ENCODE peak calls at places on chromosome 16, in four cellular contexts. E, Q, W and R are unnamed samples.

GRCh38 chr16:175145-175949 is 1.1 kb upstream of the HBA1 start:
- DNase-seq in E (peak; percentile 51), Q (no peak), W (no peak), R (no peak)

GRCh38 chr16:77250395-77250794 is 51.2 kb downstream of the SYCE1L start:
- DNase-seq in E (no peak), Q (no peak), W (no peak), R (no peak)

GRCh38 chr16:86572041-86572521 is 5.5 kb downstream of the FOXC2 start:
- DNase-seq in E (no peak), Q (no peak), W (no peak), R (no peak)

GRCh38 chr16:81518439-81518757 is 73.8 kb downstream of the CMIP start:
- DNase-seq in E (no peak), Q (no peak), W (no peak), R (no peak)

GRCh38 chr16:16036359-16036792 is 87.0 kb downstream of the ABCC1 start:
- DNase-seq in E (no peak), Q (no peak), W (no peak), R (no peak)

GRCh38 chr16:68229431-68230175 is 6.3 kb downstream of the ESRP2 start:
- DNase-seq in E (peak; percentile 59), Q (peak; percentile 59), W (no peak), R (peak; percentile 73)

GRCh38 chr16:49277766-49278566 is 3.7 kb downstream of the CBLN1 start:
- DNase-seq in E (no peak), Q (no peak), W (no peak), R (no peak)

GRCh38 chr16:82756283-82756599 is 129.5 kb downstream of the CDH13 start:
- DNase-seq in E (no peak), Q (no peak), W (no peak), R (no peak)

GRCh38 chr16:31134091-31134571 is 1.4 kb downstream of the PRSS8 start:
- DNase-seq in E (peak; percentile 44), Q (peak; percentile 56), W (peak; percentile 27), R (no peak)

GRCh38 chr16:75053791-75054555 is 55.1 kb downstream of the ZNRF1 start:
- DNase-seq in E (peak; percentile 49), Q (peak; percentile 50), W (peak; percentile 97), R (peak; percentile 52)

DNA sequence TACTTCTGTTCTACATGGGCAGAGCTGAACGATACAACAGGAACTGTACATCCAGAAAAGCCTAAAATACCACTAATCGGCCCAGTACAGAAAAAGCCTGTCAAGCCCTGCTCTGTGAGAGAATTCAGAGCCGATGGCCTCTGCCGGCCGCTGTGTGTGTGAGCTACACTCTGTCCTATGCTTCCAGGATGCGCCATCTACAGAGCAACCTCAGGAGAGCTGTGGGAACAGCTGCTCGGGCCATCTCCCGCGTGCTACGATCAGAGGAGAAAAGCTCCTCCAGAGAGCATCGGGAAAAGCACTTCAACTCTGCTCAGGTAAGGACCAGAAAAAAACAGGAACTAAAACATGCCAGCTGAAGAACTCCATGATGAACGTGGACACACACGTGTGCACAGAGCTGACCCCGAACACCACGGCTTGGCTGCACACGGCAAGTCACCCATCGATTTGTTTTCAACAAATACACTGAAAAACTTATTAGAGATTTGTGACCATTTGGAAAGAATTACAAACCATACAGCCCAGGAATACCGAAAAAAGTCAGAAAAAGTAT is 115.9 kb downstream of the ANKRD11 start:
- DNase-seq in E (no peak), Q (no peak), W (no peak), R (no peak)
- H3K4me3 ChIP-seq in E (no peak overlapping the region), Q (no peak overlapping the region), W (no peak overlapping the region), R (no peak overlapping the region)

GRCh38 chr16:67063008-67063407 is 34.1 kb downstream of the CBFB start:
- DNase-seq in E (no peak), Q (no peak), W (no peak), R (no peak)
- H3K36me3 ChIP-seq in E (peaks cover 19% of the 10 kb centered on the region), Q (peaks cover 5% of the 10 kb centered on the region), W (no peaks in the 10 kb centered on the region), R (peaks cover 15% of the 10 kb centered on the region)

GRCh38 chr16:69858196-69859104 is 92.7 kb upstream of the CLEC18A start:
- DNase-seq in E (no peak), Q (no peak), W (peak; percentile 40), R (no peak)
- TF ChIP-seq CTCF in E (no peak), Q (no peak), W (no peak), R (no peak)

DNA sequence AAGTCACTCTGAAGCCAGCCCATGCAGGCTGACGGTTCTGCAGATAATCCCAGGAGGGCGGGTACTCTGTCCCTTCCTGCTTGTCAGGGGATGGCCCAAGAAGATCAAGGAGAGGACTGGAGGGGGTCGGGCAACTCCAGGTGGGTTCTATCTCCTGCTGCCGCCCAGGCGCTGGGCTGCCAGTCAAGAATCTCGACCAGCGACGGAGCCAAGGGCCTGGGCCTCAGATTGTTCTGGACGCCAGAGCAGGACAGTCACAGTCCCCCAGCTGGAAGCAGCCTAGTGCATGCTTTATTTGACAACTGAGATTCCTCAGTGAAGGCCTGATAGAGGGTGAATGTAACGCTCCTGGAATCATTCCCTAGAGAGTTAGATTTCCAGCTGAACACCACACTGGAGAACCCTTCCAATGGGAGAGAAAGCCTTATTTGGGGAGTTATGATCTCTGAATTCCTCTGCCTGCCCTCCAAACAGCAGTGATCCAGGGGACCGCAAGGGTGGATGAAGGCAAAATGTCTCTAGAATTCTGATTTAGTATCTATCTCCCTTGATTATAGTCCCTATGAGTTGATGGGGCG is 1.2 kb upstream of the KIFC3 start:
- DNase-seq in E (peak; percentile 86), Q (no peak), W (no peak), R (peak; percentile 57)
- H3K4me3 ChIP-seq in E (peak overlapping the region; percentile 61), Q (no peak overlapping the region), W (no peak overlapping the region), R (no peak overlapping the region)

GRCh38 chr16:87847785-87848675 is 21.3 kb downstream of the SLC7A5 start:
- DNase-seq in E (no peak), Q (peak; percentile 76), W (no peak), R (no peak)

GRCh38 chr16:87845807-87846619 is 23.3 kb downstream of the SLC7A5 start:
- DNase-seq in E (no peak), Q (no peak), W (no peak), R (no peak)

GRCh38 chr16:87845213-87845612 is 24.1 kb downstream of the SLC7A5 start:
- DNase-seq in E (no peak), Q (no peak), W (no peak), R (no peak)

GRCh38 chr16:87847467-87847784 is 21.9 kb downstream of the SLC7A5 start:
- DNase-seq in E (no peak), Q (no peak), W (no peak), R (no peak)

GRCh38 chr16:87846705-87847466 is 22.4 kb downstream of the SLC7A5 start:
- DNase-seq in E (no peak), Q (no peak), W (no peak), R (no peak)
- H3K36me3 ChIP-seq in E (peaks cover 96% of the 10 kb centered on the region), Q (no peaks in the 10 kb centered on the region), W (no peaks in the 10 kb centered on the region), R (peaks cover 82% of the 10 kb centered on the region)

DNA sequence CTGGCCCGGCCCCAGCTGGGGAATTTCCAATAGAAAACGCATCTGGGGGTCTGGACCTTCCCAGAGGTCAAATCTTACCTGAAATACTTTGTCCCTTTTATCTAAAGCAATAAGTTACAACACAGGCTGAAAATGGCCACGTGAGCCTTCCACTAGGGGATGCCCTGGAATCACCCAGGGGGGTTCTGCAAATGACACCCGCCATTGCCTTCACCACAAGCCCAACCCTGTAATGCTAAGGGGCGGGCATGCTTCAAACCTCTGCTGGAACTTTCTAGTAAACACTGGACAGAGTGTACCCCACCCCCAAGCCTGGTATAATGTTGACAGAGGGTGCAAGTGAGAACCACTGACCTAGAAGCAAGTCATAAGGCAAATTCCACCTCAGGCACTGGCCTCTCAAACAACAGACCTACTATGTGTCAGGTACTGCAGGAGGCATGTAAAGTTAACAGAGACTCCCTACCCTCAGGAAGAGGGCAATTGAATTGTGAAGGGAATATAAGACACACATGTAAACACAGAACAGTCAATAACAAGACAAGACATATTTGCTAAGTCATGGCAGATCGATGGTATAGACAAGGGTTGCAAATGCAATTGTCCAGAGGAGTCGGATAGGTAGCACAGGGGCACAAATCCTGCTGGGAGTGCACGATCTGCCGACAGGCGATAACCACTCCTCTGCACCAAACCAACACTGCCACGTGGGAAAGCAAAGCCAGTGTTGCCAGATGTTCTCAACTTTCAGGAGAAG is 59.0 kb downstream of the ARHGAP17 start:
- DNase-seq in E (no peak), Q (no peak), W (no peak), R (no peak)
- TF ChIP-seq CTCF in E (no peak), Q (no peak), W (no peak), R (no peak)

DNA sequence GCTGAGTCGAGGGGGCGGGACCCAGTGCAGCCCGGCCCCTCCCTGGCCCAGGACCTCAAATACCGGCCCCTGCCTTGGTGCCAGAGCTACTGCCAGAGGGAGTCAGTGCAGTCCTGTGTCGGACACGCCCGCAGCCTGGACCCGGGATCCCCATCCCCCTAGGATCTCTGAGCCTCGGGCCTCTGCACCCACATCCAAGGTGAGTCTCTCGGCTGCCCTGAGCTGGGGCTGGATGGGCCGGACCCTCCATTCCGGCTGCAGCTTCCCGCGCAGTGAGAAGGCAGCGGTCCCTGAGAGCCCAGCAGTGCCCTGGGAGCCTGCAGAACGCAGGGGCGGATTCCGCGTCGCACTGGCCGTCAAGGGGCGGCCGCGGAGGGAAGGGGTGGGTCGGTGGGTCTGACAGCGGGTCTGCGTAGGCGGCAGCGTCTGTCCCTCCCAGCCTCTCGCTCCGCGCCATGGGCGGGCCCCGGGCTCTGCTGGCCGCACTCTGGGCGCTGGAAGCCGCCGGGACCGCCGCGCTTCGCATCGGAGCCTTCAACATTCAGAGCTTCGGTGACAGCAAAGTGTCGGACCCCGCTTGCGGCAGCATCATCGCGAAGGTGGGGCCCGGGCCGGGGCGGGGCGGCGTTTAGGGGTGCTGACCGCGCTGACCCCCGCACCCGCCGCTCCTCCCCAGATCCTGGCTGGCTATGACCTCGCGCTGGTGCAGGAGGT is at the start of gene DNASE1L2:
- DNase-seq in E (no peak), Q (no peak), W (peak; percentile 47), R (no peak)
- H3K4me3 ChIP-seq in E (no peak within 1 kb of the TSS), Q (no peak within 1 kb of the TSS), W (peak within 1 kb of the TSS; percentile 13), R (no peak within 1 kb of the TSS)

GRCh38 chr16:23491490-23492391 is 18.6 kb downstream of the GGA2 start:
- DNase-seq in E (no peak), Q (no peak), W (no peak), R (peak; percentile 22)

GRCh38 chr16:23498863-23499262 is 11.4 kb downstream of the GGA2 start:
- DNase-seq in E (no peak), Q (no peak), W (no peak), R (no peak)

GRCh38 chr16:23496826-23497542 is 13.3 kb downstream of the GGA2 start:
- DNase-seq in E (no peak), Q (peak; percentile 59), W (no peak), R (no peak)

GRCh38 chr16:23497543-23497868 is 12.8 kb downstream of the GGA2 start:
- DNase-seq in E (no peak), Q (no peak), W (no peak), R (no peak)

GRCh38 chr16:23494188-23494587 is 16.1 kb downstream of the GGA2 start:
- DNase-seq in E (no peak), Q (no peak), W (no peak), R (no peak)
- H3K36me3 ChIP-seq in E (peaks cover 74% of the 10 kb centered on the region), Q (peaks cover 11% of the 10 kb centered on the region), W (peaks cover 8% of the 10 kb centered on the region), R (peaks cover 71% of the 10 kb centered on the region)